ENCODE peak calls at places on chromosome 6, in nine cellular contexts. G is adrenal gland, N is ovary, Z is testis, P is heart left ventricle, D is GM12891, I is IMR-90, E is tibial nerve, V is endothelial cell of umbilical vein. F is an unnamed sample.
A peak's percentile ranks its signal among the peaks of the same experiment; 100 is the strongest.

GRCh38 chr6:157605484-157605883 is 217.6 kb upstream of the SNX9 start:
- DNase-seq in P (no peak), Z (no peak), D (no peak), E (no peak), N (no peak), I (no peak), G (no peak), V (no peak), F (no peak)

GRCh38 chr6:40816601-40817000 is 222.4 kb downstream of the UNC5CL start:
- DNase-seq in Z (no peak), N (no peak), I (no peak), E (no peak), P (no peak), D (no peak), G (no peak), V (no peak), F (no peak)

GRCh38 chr6:18264338-18265098 is at the start of gene DEK:
- DNase-seq in V (peak; percentile 80), G (peak; percentile 89), P (peak; percentile 90), E (peak; percentile 81), D (peak; percentile 57), Z (peak; percentile 92), I (peak; percentile 81), N (peak; percentile 90), F (peak; percentile 53)

GRCh38 chr6:357791-358341 is 33.7 kb upstream of the IRF4 start:
- DNase-seq in D (no peak), N (no peak), G (no peak), E (no peak), V (no peak), I (no peak), P (no peak), Z (no peak), F (no peak)

GRCh38 chr6:7974932-7975763 is 64.6 kb upstream of the TXNDC5 start:
- DNase-seq in E (peak; percentile 39), Z (peak; percentile 92), G (peak; percentile 98), D (no peak), I (peak; percentile 92), V (peak; percentile 100), P (peak; percentile 94), N (peak; percentile 92), F (no peak)

GRCh38 chr6:132964101-132964867 is 149.9 kb downstream of the RPS12 start:
- DNase-seq in P (no peak), G (no peak), Z (no peak), V (peak; percentile 97), D (no peak), E (no peak), N (no peak), I (peak; percentile 87), F (no peak)

GRCh38 chr6:26536571-26537159 is 1.5 kb upstream of the HMGN4 start:
- DNase-seq in P (no peak), V (peak; percentile 58), D (no peak), Z (peak; percentile 57), N (peak; percentile 67), E (no peak), I (peak; percentile 77), G (peak; percentile 35), F (no peak)

GRCh38 chr6:36312854-36313627 is 23.6 kb downstream of the BNIP5 start:
- DNase-seq in G (no peak), E (peak; percentile 35), N (no peak), P (no peak), D (no peak), I (no peak), V (no peak), Z (peak; percentile 57), F (no peak)

GRCh38 chr6:170006524-170007467 is 255.4 kb downstream of the ERMARD start:
- DNase-seq in E (no peak), I (no peak), N (no peak), Z (no peak), D (no peak), P (peak; percentile 15), G (no peak), V (no peak), F (no peak)

GRCh38 chr6:142187209-142187608 is 40.1 kb downstream of the VTA1 start:
- DNase-seq in V (peak; percentile 78), Z (peak; percentile 66), I (peak; percentile 77), G (peak; percentile 79), E (no peak), N (no peak), D (no peak), P (peak; percentile 79), F (no peak)

GRCh38 chr6:13406051-13406477 is 77.7 kb upstream of the TBC1D7 start:
- DNase-seq in P (no peak), D (no peak), V (no peak), N (no peak), Z (peak; percentile 32), E (peak; percentile 28), I (no peak), G (no peak), F (no peak)

GRCh38 chr6:13407368-13407708 is 79.0 kb upstream of the TBC1D7 start:
- DNase-seq in P (no peak), I (no peak), D (no peak), G (no peak), E (no peak), Z (no peak), V (no peak), N (no peak), F (no peak)

GRCh38 chr6:13404892-13405254 is 76.5 kb upstream of the TBC1D7 start:
- DNase-seq in E (no peak), N (no peak), P (no peak), I (no peak), D (no peak), Z (no peak), V (no peak), G (no peak), F (no peak)

GRCh38 chr6:13407709-13408695 is 79.4 kb downstream of the GFOD1 start:
- DNase-seq in G (peak; percentile 51), E (peak; percentile 60), V (no peak), P (no peak), D (no peak), I (peak; percentile 87), N (no peak), Z (peak; percentile 61), F (no peak)

GRCh38 chr6:13406781-13407180 is 78.4 kb upstream of the TBC1D7 start:
- DNase-seq in E (no peak), P (no peak), I (no peak), V (no peak), N (no peak), D (no peak), G (no peak), Z (peak; percentile 28), F (no peak)
- TF ChIP-seq POLR2A in E (no peak), P (no peak), I (no peak), V (no peak), N (no peak), D (no peak), G (no peak), Z (no peak), F (no peak)

DNA sequence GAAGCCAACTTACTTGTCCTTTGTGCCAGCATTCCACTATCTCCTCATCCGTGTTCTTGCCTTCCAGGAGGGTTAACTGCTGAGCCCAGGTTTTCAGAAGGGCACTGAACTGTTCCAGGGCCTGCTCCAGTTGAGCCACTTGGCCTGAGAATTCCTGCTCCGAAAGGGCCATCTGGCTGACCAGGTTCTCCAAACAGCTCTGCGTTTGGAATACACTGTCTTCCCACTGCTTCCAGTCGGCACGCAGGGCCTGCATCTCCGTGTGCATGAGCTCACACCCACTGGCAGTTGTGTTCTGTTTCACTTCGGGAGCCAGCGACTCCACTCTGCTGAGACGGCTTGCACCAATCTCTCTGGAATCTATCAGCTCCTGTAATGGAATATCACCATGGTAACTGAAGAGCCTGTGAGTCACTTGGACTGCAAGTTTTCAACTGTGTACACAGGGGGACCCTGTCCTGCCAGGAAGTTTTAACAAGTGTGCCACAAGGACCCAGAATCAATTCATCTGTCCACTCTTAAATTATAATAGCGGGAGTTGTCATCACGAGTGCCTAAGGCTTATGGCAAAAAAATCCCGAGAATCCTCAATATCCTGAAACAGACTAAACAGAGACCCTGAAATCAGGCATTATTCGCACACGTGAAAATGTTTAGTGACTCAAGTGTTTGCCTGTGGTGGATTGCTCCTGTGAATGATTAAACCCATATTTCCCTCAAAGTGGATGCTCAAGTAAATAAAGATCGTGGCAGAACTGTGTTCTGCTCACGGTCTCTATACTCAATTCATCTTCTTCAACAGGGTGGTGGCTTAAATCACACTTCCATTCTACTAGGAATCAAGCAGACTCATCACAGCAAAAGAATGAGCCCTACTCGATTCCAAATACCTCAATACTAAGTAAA is 255.9 kb downstream of the SYNE1 start:
- DNase-seq in V (peak; percentile 95), D (no peak), E (peak; percentile 75), G (peak; percentile 83), P (peak; percentile 89), N (peak; percentile 87), Z (peak; percentile 65), I (peak; percentile 97), F (no peak)
- TF ChIP-seq POLR2A in V (no peak), D (no peak), E (peak; percentile 11), G (peak; percentile 97), P (peak; percentile 45), N (peak; percentile 87), Z (no peak), I (peak; percentile 96), F (no peak)

DNA sequence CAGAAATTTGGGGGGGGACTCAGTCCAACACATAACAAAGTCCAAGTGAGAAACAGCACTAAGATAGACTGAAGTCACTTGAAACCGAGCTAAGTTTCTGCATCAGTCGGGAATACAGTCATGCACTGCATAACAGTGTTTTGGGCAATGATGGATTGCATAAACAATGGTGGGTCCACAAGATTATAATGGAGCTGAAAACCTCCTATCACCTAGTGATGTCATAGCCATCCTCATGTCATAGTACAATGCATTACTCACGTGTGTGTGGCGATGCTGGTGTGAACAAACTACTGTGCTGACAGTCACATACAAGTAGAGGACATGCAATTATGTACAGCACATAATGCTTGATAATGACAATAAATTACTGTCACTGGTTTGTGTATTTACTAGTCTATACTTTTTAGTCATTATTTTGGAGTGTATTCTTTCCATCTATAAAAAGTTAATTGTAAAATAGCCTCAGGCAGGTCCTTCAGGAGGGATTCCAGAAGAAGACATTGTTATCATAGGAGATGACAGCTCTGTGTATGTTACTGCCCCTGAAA is 154.5 kb upstream of the ECI2 start:
- DNase-seq in D (no peak), N (no peak), Z (no peak), V (no peak), P (no peak), G (no peak), E (no peak), I (no peak), F (no peak)
- TF ChIP-seq POLR2A in D (no peak), N (no peak), Z (no peak), V (no peak), P (no peak), G (no peak), E (no peak), I (no peak), F (no peak)

GRCh38 chr6:145813285-145814034 is 1.1 kb downstream of the FBXO30 start:
- DNase-seq in Z (no peak), I (peak; percentile 84), V (peak; percentile 80), P (no peak), D (no peak), N (no peak), G (no peak), E (no peak), F (no peak)
- TF ChIP-seq POLR2A in Z (no peak), I (no peak), V (no peak), P (no peak), D (no peak), N (no peak), G (no peak), E (no peak), F (no peak)

GRCh38 chr6:43509984-43510826 is at the start of gene LRRC73:
- DNase-seq in Z (peak; percentile 91), P (peak; percentile 92), G (peak; percentile 96), D (peak; percentile 84), E (peak; percentile 65), V (peak; percentile 84), I (peak; percentile 68), N (peak; percentile 91), F (peak; percentile 73)
- TF ChIP-seq POLR2A in Z (no peak), P (peak; percentile 47), G (peak; percentile 84), D (peak; percentile 17), E (no peak), V (peak; percentile 47), I (no peak), N (peak; percentile 30), F (no peak)

F was measured in GM12892.